ENCODE peak calls at places on chromosomes 5 and 9, in four cellular contexts. H is BJ, M is activated B cell treated with CpG ODN at 0.5 μM for 24 hours, R is right atrium auricular region. J is an unnamed sample.

GRCh38 chr5:540215-541147 is 16.2 kb upstream of the SLC9A3 start:
- DNase-seq in H (no peak), M (no peak), R (no peak), J (no peak)

GRCh38 chr9:111925017-111925770 is 28.6 kb downstream of the UGCG start:
- DNase-seq in H (no peak), M (no peak), R (no peak), J (no peak)

GRCh38 chr5:83553000-83553486 is 81.5 kb downstream of the VCAN start:
- DNase-seq in H (no peak), M (no peak), R (peak), J (no peak)

GRCh38 chr9:131303702-131304101 is 14.2 kb downstream of the PLPP7 start:
- DNase-seq in H (no peak), M (no peak), R (no peak), J (no peak)

GRCh38 chr9:101485873-101486692 is 47.6 kb upstream of the RNF20 start:
- DNase-seq in H (no peak), M (no peak), R (no peak), J (peak)

GRCh38 chr5:128201065-128201926 is 117.7 kb downstream of the SLC12A2 start:
- DNase-seq in H (no peak), M (peak), R (peak), J (peak)

GRCh38 chr9:110049699-110050450 is 158.1 kb downstream of the C9orf152 start:
- DNase-seq in H (no peak), M (peak), R (no peak), J (no peak)

GRCh38 chr5:14153932-14154646 is 10.9 kb downstream of the TRIO start:
- DNase-seq in H (no peak), M (no peak), R (peak), J (no peak)

GRCh38 chr5:42569953-42570548 is 146.8 kb downstream of the GHR start:
- DNase-seq in H (no peak), M (no peak), R (no peak), J (no peak)

GRCh38 chr5:106127341-106127781 is 1543.4 kb downstream of the EFNA5 start:
- DNase-seq in H (no peak), M (no peak), R (no peak), J (no peak)

GRCh38 chr9:130173462-130173876 is 1.3 kb downstream of the NCS1 start:
- DNase-seq in H (no peak), M (no peak), R (no peak), J (no peak)

GRCh38 chr5:57779383-57780223 is 297.0 kb upstream of the ACTBL2 start:
- DNase-seq in H (no peak), M (no peak), R (no peak), J (no peak)

GRCh38 chr5:153517105-153517700 is 26.7 kb downstream of the GRIA1 start:
- DNase-seq in H (no peak), M (no peak), R (no peak), J (peak)

GRCh38 chr5:91194861-91195460 is 188.2 kb downstream of the ARRDC3 start:
- DNase-seq in H (no peak), M (no peak), R (no peak), J (no peak)

GRCh38 chr5:179206366-179206765 is 138.9 kb downstream of the ADAMTS2 start:
- DNase-seq in H (no peak), M (no peak), R (no peak), J (no peak)

GRCh38 chr5:127754727-127755126 is 51.5 kb downstream of the CCDC192 start:
- DNase-seq in H (no peak), M (no peak), R (no peak), J (no peak)

GRCh38 chr5:133827001-133827400 is 141.4 kb downstream of the C5orf15 start:
- DNase-seq in H (no peak), M (no peak), R (no peak), J (no peak)

GRCh38 chr9:81052846-81053245 is 636.5 kb downstream of the TLE1 start:
- DNase-seq in H (no peak), M (no peak), R (no peak), J (no peak)

GRCh38 chr5:31408814-31409213 is 123.1 kb downstream of the DROSHA start:
- DNase-seq in H (peak), M (no peak), R (no peak), J (no peak)

GRCh38 chr9:116162241-116162781 is 8.7 kb downstream of the PAPPA start:
- DNase-seq in H (no peak), M (no peak), R (no peak), J (no peak)

GRCh38 chr5:168624850-168625357 is 45.7 kb upstream of the PANK3 start:
- DNase-seq in H (no peak), M (no peak), R (no peak), J (no peak)
- TF ChIP-seq CTCF in H (no peak), M (no peak), R (no peak), J (no peak)

DNA sequence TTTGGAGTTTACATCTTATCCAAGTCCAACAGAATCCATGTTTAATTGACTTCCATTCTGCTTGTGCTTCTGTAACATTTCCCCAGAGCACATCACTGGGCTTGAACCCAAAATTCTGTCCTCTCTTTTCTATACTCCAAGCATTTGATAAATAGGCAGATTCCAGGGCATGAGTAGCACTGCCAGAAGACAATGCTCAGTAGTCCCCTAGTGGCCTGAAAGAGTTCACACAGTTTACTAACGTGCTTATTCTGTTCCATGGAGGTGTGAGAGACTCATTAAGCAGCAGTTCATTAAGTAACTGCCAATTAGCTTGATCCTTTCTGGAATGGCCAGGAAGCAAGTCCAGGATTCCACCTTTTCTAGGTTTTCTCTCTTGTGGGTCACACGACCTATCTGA is 9.4 kb upstream of the GABRA6 start:
- DNase-seq in H (no peak), M (no peak), R (no peak), J (no peak)
- TF ChIP-seq CTCF in H (no peak), M (no peak), R (no peak), J (peak)

DNA sequence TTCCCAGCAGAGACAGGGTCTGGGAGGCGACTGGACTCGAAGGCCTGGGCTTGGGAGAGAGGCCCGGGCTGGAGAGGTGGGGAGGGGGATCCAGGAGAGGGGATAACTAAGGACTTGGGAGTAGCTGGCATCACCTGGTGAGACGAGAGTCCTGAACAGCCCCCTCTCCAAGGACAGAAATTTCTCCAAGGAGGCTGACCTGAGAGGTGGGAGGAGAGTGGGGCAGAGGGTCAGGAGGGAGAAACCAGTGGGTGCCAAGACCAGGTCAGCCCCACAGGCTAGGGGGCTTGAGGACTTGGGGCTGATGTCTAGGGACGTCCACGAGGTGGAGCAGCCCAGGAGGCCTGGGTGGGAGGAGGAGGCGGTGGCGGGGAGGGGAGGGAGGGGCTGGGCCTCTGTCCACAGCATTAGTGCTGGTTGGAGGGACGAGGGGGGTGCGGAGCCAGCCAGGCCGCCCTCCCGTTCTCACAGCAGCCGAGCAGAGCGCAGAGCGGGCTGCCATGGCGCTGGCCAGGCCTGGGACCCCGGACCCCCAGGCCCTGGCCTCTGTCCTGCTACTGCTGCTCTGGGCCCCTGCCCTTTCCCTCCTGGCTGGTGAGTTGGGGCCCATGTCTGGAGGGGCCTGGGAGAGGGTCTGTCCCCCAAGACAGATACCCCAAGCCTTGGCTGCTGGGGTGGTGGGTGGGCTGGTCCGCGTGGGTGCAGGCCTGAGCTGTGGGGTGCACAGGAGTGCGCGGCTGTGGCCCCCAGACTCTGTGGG is at the start of gene CRB2:
- DNase-seq in H (no peak), M (no peak), R (no peak), J (no peak)
- TF ChIP-seq CTCF in H (no peak), M (no peak), R (no peak), J (no peak)

GRCh38 chr9:98999152-98999525 is 55.4 kb downstream of the COL15A1 start:
- DNase-seq in H (no peak), M (no peak), R (no peak), J (no peak)
- TF ChIP-seq CTCF in H (no peak), M (no peak), R (no peak), J (no peak)

GRCh38 chr9:134063876-134064450 is 3.9 kb downstream of the BRD3 start:
- DNase-seq in H (no peak), M (no peak), R (no peak), J (peak)
- TF ChIP-seq CTCF in H (no peak), M (no peak), R (no peak), J (no peak)

GRCh38 chr5:115585265-115585664 is 17.0 kb downstream of the TICAM2 start:
- DNase-seq in H (no peak), M (no peak), R (no peak), J (no peak)

GRCh38 chr5:115588640-115589039 is 13.6 kb downstream of the TICAM2 start:
- DNase-seq in H (no peak), M (no peak), R (no peak), J (no peak)

GRCh38 chr5:115584501-115584900 is 17.8 kb downstream of the TICAM2 start:
- DNase-seq in H (no peak), M (no peak), R (no peak), J (no peak)

GRCh38 chr5:115589043-115589442 is 13.2 kb downstream of the TICAM2 start:
- DNase-seq in H (no peak), M (no peak), R (no peak), J (no peak)

GRCh38 chr5:115586525-115587146 is 15.6 kb downstream of the TICAM2 start:
- DNase-seq in H (no peak), M (no peak), R (no peak), J (no peak)
- TF ChIP-seq CTCF in H (peak), M (no peak), R (no peak), J (peak)

DNA sequence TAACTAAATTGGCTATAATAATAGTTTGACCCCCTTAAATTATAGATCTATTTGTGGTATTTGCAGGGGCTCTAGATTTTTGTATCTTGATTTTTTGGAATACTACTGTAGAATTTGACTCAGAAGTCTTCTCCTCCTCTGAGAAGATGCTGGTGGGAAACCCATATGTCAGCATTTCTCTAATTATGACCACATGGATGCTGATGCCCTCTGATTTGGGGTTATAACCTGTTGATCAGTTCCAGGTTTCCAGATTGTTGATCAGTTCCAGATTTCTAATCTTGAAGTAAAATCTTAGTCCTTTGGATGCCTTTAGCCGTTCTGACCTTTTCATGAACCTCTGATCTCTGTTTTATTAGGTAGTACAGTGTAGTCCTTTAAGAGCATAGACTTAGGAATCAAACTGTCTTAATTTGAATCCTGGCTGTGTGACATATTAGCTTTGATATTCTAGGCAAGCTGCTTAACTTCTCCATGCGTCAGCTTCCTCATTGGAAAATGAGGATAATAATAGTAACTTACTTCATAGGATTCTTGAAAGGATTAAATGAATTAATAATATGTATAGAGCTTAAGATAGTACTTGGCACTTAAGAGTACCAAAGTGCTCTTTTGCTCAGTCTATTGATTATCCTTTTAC is 8.1 kb downstream of the FSD1L start:
- DNase-seq in H (no peak), M (no peak), R (no peak), J (no peak)
- TF ChIP-seq CTCF in H (no peak), M (no peak), R (no peak), J (no peak)

GRCh38 chr5:5418006-5418405 is 4.5 kb upstream of the ICE1 start:
- DNase-seq in H (no peak), M (no peak), R (no peak), J (no peak)
- TF ChIP-seq CTCF in H (no peak), M (no peak), R (no peak), J (no peak)

GRCh38 chr9:136346927-136347465 is 16.5 kb downstream of the DNLZ start:
- DNase-seq in H (no peak), M (no peak), R (no peak), J (no peak)

GRCh38 chr9:136346157-136346481 is 17.4 kb downstream of the DNLZ start:
- DNase-seq in H (no peak), M (no peak), R (no peak), J (no peak)

GRCh38 chr9:136343884-136344269 is 16.5 kb downstream of the GPSM1 start:
- DNase-seq in H (no peak), M (no peak), R (no peak), J (no peak)

GRCh38 chr9:136344544-136345280 is 17.4 kb downstream of the GPSM1 start:
- DNase-seq in H (no peak), M (no peak), R (no peak), J (no peak)

DNA sequence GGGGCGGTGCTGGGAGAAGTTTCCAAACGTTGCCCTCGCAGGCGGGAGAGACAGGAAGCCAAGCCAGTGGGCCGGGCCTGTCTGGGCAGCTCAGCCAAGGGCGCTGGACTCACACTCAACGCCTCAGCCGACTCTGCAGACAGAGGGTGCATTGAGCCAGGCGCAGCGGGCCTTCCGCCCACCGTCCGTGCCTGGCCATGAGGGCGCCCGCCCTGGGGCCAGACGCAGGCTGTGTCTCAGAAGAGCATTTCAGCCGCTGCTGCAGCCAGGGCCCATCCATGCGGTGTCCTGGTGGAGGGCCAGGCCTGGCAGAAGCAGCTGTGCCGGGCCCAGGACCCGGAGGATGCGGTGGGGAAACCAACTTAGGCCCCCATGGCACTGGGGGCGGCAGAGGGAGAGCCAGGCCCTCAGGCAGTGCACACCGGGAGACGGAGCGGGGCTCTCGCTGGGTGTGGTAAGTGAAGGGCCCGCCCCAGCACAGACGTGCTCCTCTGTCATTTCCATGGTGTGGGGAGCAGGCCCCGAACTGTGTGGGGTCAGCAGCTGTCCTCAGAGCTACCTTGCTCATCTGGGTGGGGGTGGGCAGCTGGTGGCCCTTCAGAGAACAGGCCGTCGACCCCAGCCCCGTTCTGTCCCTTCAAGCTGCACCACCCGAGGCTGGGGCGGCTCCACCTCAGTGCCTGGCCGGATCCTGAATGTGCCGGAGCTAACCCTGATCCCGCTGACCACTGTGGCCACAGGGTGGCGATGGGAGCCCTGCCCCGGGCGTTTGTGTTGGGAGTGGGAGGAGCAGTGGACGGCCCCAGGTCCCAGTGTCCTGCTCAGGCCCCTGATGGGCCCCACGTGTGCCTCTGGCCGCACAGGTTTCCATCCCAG is 18.0 kb downstream of the DNLZ start:
- DNase-seq in H (no peak), M (no peak), R (peak), J (no peak)
- TF ChIP-seq CTCF in H (peak), M (no peak), R (peak), J (no peak)